ENCODE peak calls at places on chromosomes 11 and 22, in nine cellular contexts. Q, G, F, Y, D, V, J, W and P are unnamed samples.
A peak's percentile ranks its signal among the peaks of the same experiment; 100 is the strongest.

GRCh38 chr11:47995318-47995717 is 15.0 kb downstream of the PTPRJ start:
- DNase-seq in Q (no peak), G (no peak), F (no peak), Y (no peak), D (no peak), V (no peak), J (no peak), W (no peak), P (no peak)

GRCh38 chr11:61494341-61495038 is 14.1 kb upstream of the LRRC10B start:
- DNase-seq in Q (no peak), G (no peak), F (no peak), Y (no peak), D (no peak), V (no peak), J (no peak), W (no peak), P (no peak)

GRCh38 chr22:30317778-30318177 is 9.0 kb downstream of the TBC1D10A start:
- DNase-seq in Q (no peak), G (no peak), F (no peak), Y (no peak), D (no peak), V (no peak), J (no peak), W (no peak), P (no peak)

GRCh38 chr22:41401781-41402648 is 20.3 kb downstream of the TEF start:
- DNase-seq in Q (no peak), G (peak; percentile 6), F (no peak), Y (no peak), D (peak; percentile 74), V (no peak), J (no peak), W (peak; percentile 74), P (peak; percentile 61)

GRCh38 chr22:44483878-44484277 is 14.2 kb downstream of the RTL6 start:
- DNase-seq in Q (no peak), G (no peak), F (no peak), Y (no peak), D (no peak), V (no peak), J (no peak), W (no peak), P (no peak)

GRCh38 chr11:88338223-88338661 is 706 bp upstream of the CTSC start:
- DNase-seq in Q (no peak), G (peak; percentile 47), F (no peak), Y (peak; percentile 72), D (peak; percentile 84), V (no peak), J (no peak), W (peak; percentile 74), P (no peak)

GRCh38 chr22:20106205-20106848 is 9.6 kb upstream of the RANBP1 start:
- DNase-seq in Q (no peak), G (no peak), F (no peak), Y (no peak), D (no peak), V (no peak), J (no peak), W (no peak), P (no peak)

GRCh38 chr11:65499713-65500261 is 942 bp downstream of the MALAT1 start:
- DNase-seq in Q (no peak), G (no peak), F (no peak), Y (no peak), D (no peak), V (no peak), J (no peak), W (no peak), P (no peak)

GRCh38 chr11:48087974-48088681 is 107.8 kb downstream of the PTPRJ start:
- DNase-seq in Q (no peak), G (no peak), F (no peak), Y (no peak), D (no peak), V (no peak), J (no peak), W (peak; percentile 61), P (no peak)

GRCh38 chr11:29343465-29344333 is 673.1 kb downstream of the KCNA4 start:
- DNase-seq in Q (peak; percentile 73), G (peak; percentile 50), F (no peak), Y (peak; percentile 58), D (peak; percentile 55), V (peak; percentile 79), J (peak; percentile 27), W (peak; percentile 66), P (no peak)

GRCh38 chr22:42156121-42156520 is 25.5 kb upstream of the CYP2D6 start:
- DNase-seq in Q (no peak), G (no peak), F (no peak), Y (no peak), D (peak; percentile 85), V (no peak), J (no peak), W (no peak), P (no peak)

GRCh38 chr11:110858556-110858921 is 146.3 kb upstream of the ARHGAP20 start:
- DNase-seq in Q (no peak), G (no peak), F (no peak), Y (no peak), D (peak; percentile 11), V (no peak), J (peak; percentile 32), W (no peak), P (no peak)

GRCh38 chr11:113538801-113539200 is 63.6 kb upstream of the DRD2 start:
- DNase-seq in Q (no peak), G (no peak), F (no peak), Y (no peak), D (no peak), V (no peak), J (no peak), W (no peak), P (no peak)

GRCh38 chr11:113542420-113542819 is 67.2 kb upstream of the DRD2 start:
- DNase-seq in Q (no peak), G (no peak), F (no peak), Y (no peak), D (no peak), V (no peak), J (no peak), W (no peak), P (no peak)

DNA sequence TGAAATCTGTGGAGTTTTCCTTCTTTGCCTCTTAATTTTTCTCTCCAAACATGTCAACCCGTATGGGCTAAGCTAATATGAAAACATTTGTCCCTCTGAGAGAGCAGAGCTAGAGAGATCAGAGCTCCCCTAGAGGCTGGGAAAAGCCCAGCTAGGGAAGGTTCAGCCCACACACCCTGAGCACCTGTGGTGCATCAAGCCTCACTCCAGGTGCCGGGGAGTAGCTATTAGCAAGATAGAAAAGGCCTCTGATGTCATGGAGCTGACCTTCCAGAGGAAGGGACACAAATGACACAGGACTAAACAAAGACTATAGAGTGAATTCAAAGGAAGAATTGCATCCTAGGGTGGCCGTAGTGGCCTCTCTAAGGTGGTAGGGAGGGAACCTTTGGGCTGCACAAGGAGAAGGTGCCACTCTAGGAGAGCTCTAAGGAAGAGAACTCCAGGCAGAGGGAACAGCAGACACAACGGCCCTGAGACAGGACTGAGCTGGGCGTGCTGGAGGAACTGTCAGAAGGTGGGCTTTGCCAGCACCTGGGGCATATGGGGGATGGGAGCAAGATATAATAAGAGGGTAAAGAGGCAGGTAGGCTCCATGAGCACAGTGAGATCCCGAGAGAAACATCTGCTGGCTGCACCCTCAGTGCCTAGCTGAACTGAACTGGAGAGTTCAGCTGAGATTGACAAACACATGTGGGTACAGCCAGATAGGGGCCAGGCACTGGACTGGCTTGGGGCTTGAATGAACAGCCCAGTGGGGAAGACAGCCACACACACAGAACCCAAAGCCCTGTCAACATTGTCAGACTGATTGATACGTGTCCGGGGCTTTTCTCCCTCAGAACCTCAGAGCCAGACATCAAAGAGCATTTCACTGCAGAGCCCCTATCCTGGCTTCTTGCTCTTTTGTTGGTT is 65.5 kb upstream of the DRD2 start:
- DNase-seq in Q (no peak), G (no peak), F (no peak), Y (no peak), D (no peak), V (no peak), J (no peak), W (no peak), P (no peak)
- TF ChIP-seq CTCF in Q (no peak), G (no peak), F (no peak), Y (peak; percentile 22), D (no peak), V (no peak), J (no peak), W (no peak), P (no peak)

GRCh38 chr11:34387653-34388052 is 29.8 kb upstream of the ABTB2 start:
- DNase-seq in Q (no peak), G (no peak), F (no peak), Y (no peak), D (no peak), V (no peak), J (no peak), W (no peak), P (no peak)
- TF ChIP-seq CTCF in Q (no peak), G (no peak), F (no peak), Y (no peak), D (no peak), V (no peak), J (no peak), W (no peak), P (no peak)

DNA sequence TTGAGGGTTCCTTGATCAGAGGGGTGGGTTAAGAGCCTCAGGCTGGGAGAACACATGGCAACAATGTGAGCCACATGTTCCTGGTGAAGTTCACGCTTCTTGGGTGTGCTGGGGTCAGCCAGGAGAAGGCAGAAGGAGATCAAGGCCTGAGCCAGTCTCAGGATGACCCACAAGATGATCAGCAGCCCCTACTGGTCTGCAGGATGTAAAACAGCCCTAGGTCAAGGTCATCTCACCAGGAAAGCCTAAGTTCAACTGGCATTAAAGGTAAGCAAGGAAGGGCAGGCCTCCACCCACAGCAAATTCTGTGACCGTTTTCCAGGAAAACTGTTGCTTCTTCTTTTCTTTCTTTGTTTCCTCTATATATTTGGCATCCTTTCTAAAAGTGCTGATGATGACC is 156.7 kb upstream of the KIRREL3 start:
- DNase-seq in Q (no peak), G (no peak), F (no peak), Y (no peak), D (no peak), V (no peak), J (no peak), W (no peak), P (no peak)
- TF ChIP-seq CTCF in Q (no peak), G (no peak), F (no peak), Y (no peak), D (no peak), V (no peak), J (no peak), W (no peak), P (no peak)

GRCh38 chr11:95337972-95338429 is 107.0 kb upstream of the SESN3 start:
- DNase-seq in Q (no peak), G (no peak), F (no peak), Y (no peak), D (peak; percentile 45), V (no peak), J (no peak), W (no peak), P (no peak)

GRCh38 chr11:95339554-95339953 is 108.6 kb upstream of the SESN3 start:
- DNase-seq in Q (no peak), G (no peak), F (no peak), Y (no peak), D (peak; percentile 43), V (no peak), J (no peak), W (no peak), P (no peak)

GRCh38 chr11:95338430-95338991 is 107.5 kb upstream of the SESN3 start:
- DNase-seq in Q (no peak), G (no peak), F (no peak), Y (no peak), D (no peak), V (no peak), J (no peak), W (peak; percentile 73), P (no peak)

GRCh38 chr11:95337175-95337957 is 106.4 kb upstream of the SESN3 start:
- DNase-seq in Q (no peak), G (peak; percentile 27), F (no peak), Y (no peak), D (peak; percentile 85), V (peak; percentile 4), J (no peak), W (peak; percentile 71), P (no peak)

GRCh38 chr11:95341246-95341645 is 110.2 kb upstream of the SESN3 start:
- DNase-seq in Q (no peak), G (no peak), F (no peak), Y (no peak), D (no peak), V (no peak), J (no peak), W (no peak), P (no peak)
- TF ChIP-seq CTCF in Q (no peak), G (no peak), F (no peak), Y (no peak), D (no peak), V (no peak), J (no peak), W (no peak), P (no peak)